ENCODE peak calls at places on chromosomes 6 and 20, in four cellular contexts. H is body of pancreas; C is CD4-positive, alpha-beta memory T cell; M is neural progenitor cell. R is an unnamed sample. For H3K36me3 and H3K27me3, the result is how much of the 10 kb centered on the place peaks cover.

GRCh38 chr6:12081776-12082175 is 69.7 kb downstream of the HIVEP1 start:
- DNase-seq in H (no peak), C (no peak), M (no peak), R (no peak)

GRCh38 chr20:23003077-23003476 is 32.0 kb upstream of the SSTR4 start:
- DNase-seq in H (no peak), C (no peak), M (no peak), R (no peak)

GRCh38 chr20:62136283-62137091 is 6.7 kb downstream of the PSMA7 start:
- DNase-seq in H (peak), C (peak), M (peak), R (no peak)

GRCh38 chr20:52801628-52802006 is 170.5 kb upstream of the TSHZ2 start:
- DNase-seq in H (peak), C (no peak), M (no peak), R (no peak)

GRCh38 chr6:90123796-90124195 is 172.8 kb downstream of the BACH2 start:
- DNase-seq in H (no peak), C (no peak), M (no peak), R (no peak)

GRCh38 chr6:12608016-12608860 is 108.3 kb upstream of the PHACTR1 start:
- DNase-seq in H (no peak), C (no peak), M (no peak), R (no peak)

GRCh38 chr20:43915209-43916072 is 789 bp downstream of the TOX2 start:
- DNase-seq in H (no peak), C (peak), M (peak), R (peak)

GRCh38 chr6:22716721-22717120 is 147.4 kb downstream of the HDGFL1 start:
- DNase-seq in H (peak), C (no peak), M (no peak), R (no peak)

DNA sequence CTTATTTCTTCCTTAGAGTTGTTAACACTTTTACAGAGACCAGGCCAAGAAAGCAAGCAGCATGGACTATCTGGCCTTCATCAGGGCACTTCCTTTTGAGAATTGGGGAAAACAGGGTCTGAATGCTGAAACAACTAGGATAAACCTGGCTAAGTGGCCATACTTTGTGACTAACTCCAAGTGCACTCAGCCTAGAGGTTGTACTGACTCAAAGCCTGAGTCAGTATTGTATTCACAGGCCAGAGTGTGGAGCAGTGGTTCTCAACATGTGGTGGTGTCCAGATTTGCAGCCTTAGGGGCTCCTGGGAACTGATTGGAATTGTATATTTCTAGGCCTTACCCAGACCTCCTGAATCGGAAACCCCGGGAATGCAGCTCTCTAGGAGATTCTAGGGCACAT is 20.1 kb downstream of the SEC23B start:
- DNase-seq in H (no peak), C (no peak), M (no peak), R (no peak)
- H3K36me3 ChIP-seq in H (under half), C (half or more), M (under half), R (half or more)

GRCh38 chr20:59415224-59415623 is 114.8 kb downstream of the EDN3 start:
- DNase-seq in H (no peak), C (no peak), M (no peak), R (no peak)
- H3K27me3 ChIP-seq in H (under half), C (under half), M (under half), R (half or more)

GRCh38 chr20:3911956-3912355 is 22.8 kb downstream of the PANK2 start:
- DNase-seq in H (no peak), C (no peak), M (no peak), R (no peak)

GRCh38 chr20:3909952-3910366 is 20.8 kb downstream of the PANK2 start:
- DNase-seq in H (no peak), C (no peak), M (no peak), R (no peak)

GRCh38 chr20:3904857-3905256 is 15.7 kb downstream of the PANK2 start:
- DNase-seq in H (no peak), C (no peak), M (no peak), R (no peak)

GRCh38 chr20:3910868-3911267 is 21.7 kb downstream of the PANK2 start:
- DNase-seq in H (no peak), C (no peak), M (no peak), R (no peak)

GRCh38 chr20:3908667-3909066 is 19.5 kb downstream of the PANK2 start:
- DNase-seq in H (no peak), C (no peak), M (no peak), R (no peak)
- H3K36me3 ChIP-seq in H (under half), C (under half), M (under half), R (half or more)

DNA sequence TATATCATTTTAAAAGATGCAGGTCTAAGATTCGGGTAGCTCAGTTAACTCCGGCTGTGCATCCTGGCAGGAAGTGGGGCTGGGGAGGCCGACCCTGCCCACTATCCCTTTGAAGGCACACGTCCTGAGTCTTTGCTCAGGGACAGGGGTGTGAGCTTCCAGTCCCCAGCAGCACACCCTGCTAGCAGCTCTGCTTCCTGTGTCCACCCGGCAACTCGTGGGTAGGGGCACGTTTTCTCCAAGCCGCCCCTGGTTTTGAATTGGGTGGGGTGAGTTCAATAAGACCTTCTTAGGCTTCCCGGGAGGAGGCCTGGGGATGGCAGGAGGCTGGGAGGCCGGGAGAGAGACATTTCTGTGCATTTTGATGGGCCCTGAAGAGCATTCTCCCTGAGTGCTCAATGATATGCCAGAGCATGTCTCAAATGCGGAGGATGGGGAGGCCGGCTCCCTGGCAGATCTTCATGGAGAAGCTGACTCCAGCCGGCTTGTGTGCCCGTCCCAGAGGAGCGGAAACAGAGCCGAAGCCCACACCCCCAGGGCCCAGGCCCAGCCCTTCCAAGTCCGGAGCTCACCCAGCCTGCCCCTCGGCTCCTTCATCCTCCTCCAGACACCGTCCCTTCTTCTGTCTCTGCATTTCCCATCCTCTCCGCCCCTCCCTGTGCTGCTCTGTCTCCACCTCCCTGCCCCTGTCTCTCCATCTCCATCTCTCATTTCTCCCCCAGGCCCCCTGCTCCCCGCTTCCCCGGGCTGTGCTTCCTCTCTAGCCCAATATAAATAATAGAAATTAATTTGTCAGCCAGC is 36.3 kb upstream of the ZFAND3 start:
- DNase-seq in H (no peak), C (no peak), M (peak), R (no peak)
- H3K27me3 ChIP-seq in H (under half), C (under half), M (under half), R (under half)

DNA sequence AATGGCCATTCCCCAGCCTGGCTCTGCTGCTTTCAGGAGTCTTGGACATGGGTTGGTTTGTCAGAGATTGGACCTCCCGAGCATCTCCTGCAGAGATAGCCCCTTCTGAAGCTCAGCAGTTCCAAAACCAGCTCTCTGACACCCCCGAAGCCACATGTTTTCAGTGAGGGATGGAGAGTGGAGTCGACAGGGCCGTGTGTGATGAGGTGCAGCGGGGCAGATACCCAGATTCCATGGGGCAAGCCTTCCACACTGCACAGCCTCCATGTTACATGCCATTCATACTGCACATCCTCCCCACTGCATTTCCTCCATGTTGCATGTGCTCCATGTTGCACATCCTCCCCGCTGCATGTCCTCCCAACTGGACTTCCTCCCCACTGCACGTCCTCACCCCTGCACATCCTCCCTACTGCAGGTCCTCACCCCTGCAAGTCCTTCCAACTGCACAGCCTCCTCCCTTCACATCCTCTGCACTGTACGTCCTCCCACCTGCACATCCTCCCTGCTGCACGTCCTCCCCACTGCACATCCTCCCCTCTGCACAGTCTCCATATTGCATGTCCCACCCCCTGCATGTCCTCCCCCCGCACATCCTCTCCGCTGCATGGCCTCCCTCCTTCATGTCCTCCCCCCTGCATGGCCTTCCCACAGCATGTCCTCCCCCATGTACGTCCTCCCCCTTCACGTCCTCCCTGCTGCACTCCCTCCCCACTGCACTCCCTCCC is 112.2 kb downstream of the SYNDIG1 start:
- DNase-seq in H (no peak), C (no peak), M (no peak), R (no peak)
- H3K36me3 ChIP-seq in H (under half), C (under half), M (under half), R (under half)

GRCh38 chr20:33020278-33021161 is 10.9 kb upstream of the BPIFB6 start:
- DNase-seq in H (no peak), C (no peak), M (no peak), R (no peak)
- H3K27me3 ChIP-seq in H (under half), C (under half), M (under half), R (under half)

GRCh38 chr20:47213960-47214359 is 142.5 kb downstream of the ZMYND8 start:
- DNase-seq in H (no peak), C (no peak), M (no peak), R (no peak)
- H3K36me3 ChIP-seq in H (under half), C (half or more), M (under half), R (half or more)

GRCh38 chr6:63372951-63373533 is 53.3 kb upstream of the LGSN start:
- DNase-seq in H (no peak), C (no peak), M (no peak), R (no peak)

GRCh38 chr6:63368347-63368746 is 48.6 kb upstream of the LGSN start:
- DNase-seq in H (no peak), C (no peak), M (no peak), R (no peak)

GRCh38 chr6:63371087-63371486 is 51.3 kb upstream of the LGSN start:
- DNase-seq in H (no peak), C (no peak), M (no peak), R (no peak)
- H3K27me3 ChIP-seq in H (under half), C (under half), M (under half), R (under half)

R was measured in RWPE2.